ENCODE peak calls at places on chromosomes 13 and 19, in six cellular contexts. A is activated naive CD4-positive, alpha-beta T cell; S is activated T-helper 1 cell treated with Interleukin-2 at 50 U/mL for 16 hours; Q is hepatic stellate cell; J is cardiac muscle cell; H is ACHN. Z is an unnamed sample.
A peak's percentile ranks its signal among the peaks of the same experiment; 100 is the strongest.

GRCh38 chr13:114115191-114115671 is 17.2 kb downstream of the RASA3 start:
- DNase-seq in Q (peak; percentile 81), A (no peak), H (peak; percentile 74), J (no peak), S (no peak), Z (no peak)

GRCh38 chr19:6579450-6580178 is 11.3 kb downstream of the CD70 start:
- DNase-seq in H (no peak), A (no peak), Q (no peak), J (no peak), S (no peak), Z (no peak)

GRCh38 chr19:33621811-33622504 is at the start of gene CHST8:
- DNase-seq in J (peak; percentile 80), H (no peak), A (no peak), Q (peak; percentile 42), S (no peak), Z (peak; percentile 43)

GRCh38 chr13:111388851-111389500 is 68.5 kb downstream of the TEX29 start:
- DNase-seq in A (no peak), J (no peak), H (no peak), S (no peak), Q (no peak), Z (no peak)

GRCh38 chr13:45630791-45631190 is 15.3 kb upstream of the ERICH6B start:
- DNase-seq in J (no peak), A (no peak), Q (no peak), H (no peak), S (no peak), Z (no peak)

GRCh38 chr13:29227560-29227959 is 367.9 kb downstream of the SLC7A1 start:
- DNase-seq in Q (no peak), H (no peak), S (no peak), J (no peak), A (no peak), Z (no peak)

GRCh38 chr19:42206871-42207755 is 10.4 kb downstream of the DEDD2 start:
- DNase-seq in A (no peak), H (no peak), S (no peak), Q (peak; percentile 75), J (no peak), Z (no peak)

GRCh38 chr13:95275322-95276118 is 25.7 kb downstream of the ABCC4 start:
- DNase-seq in J (no peak), S (no peak), H (no peak), A (no peak), Q (no peak), Z (no peak)

GRCh38 chr19:32200312-32201038 is 144.9 kb upstream of the ZNF507 start:
- DNase-seq in H (no peak), Q (no peak), S (no peak), J (no peak), A (no peak), Z (no peak)

GRCh38 chr13:109700176-109700575 is 86.2 kb downstream of the IRS2 start:
- DNase-seq in J (peak; percentile 75), S (no peak), H (peak; percentile 30), A (no peak), Q (peak; percentile 17), Z (peak; percentile 53)

GRCh38 chr13:28636677-28637317 is 22.1 kb upstream of the POMP start:
- DNase-seq in Q (peak; percentile 54), J (peak; percentile 75), A (no peak), H (peak; percentile 67), S (no peak), Z (peak; percentile 67)

GRCh38 chr19:6737873-6738725 is 719 bp upstream of the GPR108 start:
- DNase-seq in H (peak; percentile 84), S (peak; percentile 55), A (no peak), J (peak; percentile 83), Q (peak; percentile 81), Z (peak; percentile 93)

GRCh38 chr13:75175575-75175974 is 306.4 kb downstream of the TBC1D4 start:
- DNase-seq in Q (no peak), H (no peak), S (no peak), A (no peak), J (no peak), Z (no peak)

GRCh38 chr13:80824231-80824630 is 483.3 kb upstream of the SPRY2 start:
- DNase-seq in J (no peak), H (no peak), A (no peak), S (no peak), Q (no peak), Z (no peak)

GRCh38 chr13:112525306-112525945 is 62.5 kb downstream of the TUBGCP3 start:
- DNase-seq in H (no peak), A (no peak), J (no peak), S (no peak), Q (no peak), Z (no peak)

GRCh38 chr13:113083402-113084061 is 22.1 kb upstream of the F7 start:
- DNase-seq in J (no peak), S (no peak), A (no peak), H (no peak), Q (no peak), Z (no peak)

GRCh38 chr13:44155422-44156293 is 218.0 kb upstream of the SERP2 start:
- DNase-seq in J (peak; percentile 87), S (no peak), H (no peak), Q (no peak), A (no peak), Z (no peak)

GRCh38 chr13:43374621-43375020 is 351.2 kb downstream of the DNAJC15 start:
- DNase-seq in A (no peak), J (no peak), S (no peak), H (no peak), Q (no peak), Z (no peak)

GRCh38 chr13:24747248-24748151 is 16.5 kb upstream of the RNF17 start:
- DNase-seq in Q (no peak), S (no peak), J (peak; percentile 47), H (no peak), A (no peak), Z (peak; percentile 84)

GRCh38 chr19:44692379-44692721 is 6.6 kb upstream of the CEACAM16 start:
- DNase-seq in A (no peak), H (no peak), J (no peak), Q (no peak), S (no peak), Z (no peak)

GRCh38 chr13:20121154-20121515 is 39.7 kb downstream of the GJA3 start:
- DNase-seq in J (no peak), S (no peak), H (no peak), A (no peak), Q (no peak), Z (no peak)

GRCh38 chr13:23898101-23898500 is 799 bp upstream of the C1QTNF9B start:
- DNase-seq in A (no peak), J (no peak), Q (peak; percentile 77), H (no peak), S (no peak), Z (no peak)

GRCh38 chr13:112655898-112656297 is 33.9 kb upstream of the ATP11A start:
- DNase-seq in S (no peak), A (no peak), Q (no peak), J (no peak), H (no peak), Z (no peak)

GRCh38 chr19:23409392-23410048 is 14.2 kb upstream of the ZNF91 start:
- DNase-seq in H (no peak), Q (no peak), J (no peak), S (no peak), A (no peak), Z (peak; percentile 58)

Z was measured in NCI-H524.